ENCODE peak calls at places on chromosomes 12 and 14, in seven cellular contexts. H is IMR-90, Q is neuronal stem cell, A is H1, W is mesenchymal stem cell, N is mesendoderm, L is trophoblast cell. R is an unnamed sample.

GRCh38 chr12:130977759-130978127 is 24.0 kb downstream of the ADGRD1 start:
- DNase-seq in H (no peak), Q (no peak), A (no peak), W (no peak), N (no peak), L (no peak), R (no peak)

GRCh38 chr12:89524201-89525001 is at the start of gene GALNT4:
- DNase-seq in H (peak), Q (peak), A (peak), W (peak), N (peak), L (peak), R (peak)

GRCh38 chr12:10174986-10175614 is 3.2 kb upstream of the OLR1 start:
- DNase-seq in H (no peak), Q (no peak), A (no peak), W (no peak), N (no peak), L (no peak), R (no peak)

GRCh38 chr14:105883066-105884005 is 357.0 kb downstream of the TMEM121 start:
- DNase-seq in H (no peak), Q (no peak), A (no peak), W (no peak), N (no peak), L (no peak), R (no peak)

GRCh38 chr14:54312166-54312801 is 84.5 kb upstream of the CDKN3 start:
- DNase-seq in H (peak), Q (no peak), A (no peak), W (peak), N (peak), L (peak), R (peak)

GRCh38 chr14:104560586-104560945 is 19.0 kb upstream of the C14orf180 start:
- DNase-seq in H (no peak), Q (no peak), A (no peak), W (no peak), N (no peak), L (no peak), R (no peak)

GRCh38 chr14:105143451-105144230 is 24.9 kb downstream of the JAG2 start:
- DNase-seq in H (no peak), Q (no peak), A (no peak), W (no peak), N (no peak), L (no peak), R (peak)

GRCh38 chr14:82394916-82395315 is 861.3 kb upstream of the SEL1L start:
- DNase-seq in H (no peak), Q (no peak), A (no peak), W (no peak), N (no peak), L (no peak), R (no peak)

GRCh38 chr12:109092484-109093021 is 719 bp downstream of the ALKBH2 start:
- DNase-seq in H (no peak), Q (no peak), A (no peak), W (no peak), N (no peak), L (no peak), R (no peak)

GRCh38 chr14:37655418-37655817 is 60.0 kb downstream of the TTC6 start:
- DNase-seq in H (peak), Q (no peak), A (no peak), W (peak), N (peak), L (no peak), R (no peak)

GRCh38 chr12:111557271-111558106 is 41.6 kb downstream of the ATXN2 start:
- DNase-seq in H (peak), Q (no peak), A (no peak), W (no peak), N (no peak), L (peak), R (no peak)

GRCh38 chr12:1593232-1594044 is 943 bp downstream of the FBXL14 start:
- DNase-seq in H (no peak), Q (no peak), A (no peak), W (peak), N (peak), L (peak), R (peak)

GRCh38 chr12:12466157-12466556 is 96.5 kb downstream of the DUSP16 start:
- DNase-seq in H (no peak), Q (no peak), A (no peak), W (no peak), N (no peak), L (peak), R (no peak)

GRCh38 chr12:111842556-111843396 is 748 bp downstream of the MAPKAPK5 start:
- DNase-seq in H (no peak), Q (no peak), A (no peak), W (peak), N (peak), L (peak), R (no peak)

GRCh38 chr12:84706374-84706773 is 206.2 kb downstream of the SLC6A15 start:
- DNase-seq in H (no peak), Q (no peak), A (no peak), W (no peak), N (no peak), L (no peak), R (no peak)

GRCh38 chr12:69066420-69067373 is 133.7 kb upstream of the CPM start:
- DNase-seq in H (no peak), Q (no peak), A (no peak), W (no peak), N (no peak), L (no peak), R (peak)

GRCh38 chr12:93019911-93020224 is 90.8 kb upstream of the EEA1 start:
- DNase-seq in H (no peak), Q (no peak), A (no peak), W (no peak), N (no peak), L (no peak), R (no peak)

GRCh38 chr12:55789171-55789570 is 28.4 kb downstream of the SARNP start:
- DNase-seq in H (no peak), Q (no peak), A (no peak), W (no peak), N (no peak), L (no peak), R (no peak)

GRCh38 chr12:39490500-39491276 is 47.8 kb upstream of the KIF21A start:
- DNase-seq in H (no peak), Q (no peak), A (no peak), W (no peak), N (no peak), L (peak), R (no peak)

GRCh38 chr12:11576104-11576503 is 73.4 kb upstream of the ETV6 start:
- DNase-seq in H (peak), Q (no peak), A (no peak), W (peak), N (peak), L (no peak), R (no peak)

GRCh38 chr14:53953828-53954550 is 2.6 kb downstream of the BMP4 start:
- DNase-seq in H (peak), Q (no peak), A (no peak), W (peak), N (peak), L (peak), R (peak)

GRCh38 chr14:69266572-69267345 is 6.8 kb downstream of the GALNT16 start:
- DNase-seq in H (no peak), Q (no peak), A (no peak), W (no peak), N (no peak), L (no peak), R (no peak)

GRCh38 chr14:52025310-52025709 is 36.0 kb downstream of the RTRAF start:
- DNase-seq in H (peak), Q (no peak), A (no peak), W (peak), N (no peak), L (no peak), R (no peak)
- H3K23ac ChIP-seq in H (peak), Q (no peak), A (no peak), W (no peak), N (no peak), L (no peak), R (no peak)

GRCh38 chr14:29042546-29042945 is 276.0 kb downstream of the FOXG1 start:
- DNase-seq in H (peak), Q (no peak), A (no peak), W (no peak), N (no peak), L (no peak), R (no peak)
- H3K23ac ChIP-seq in H (no peak), Q (no peak), A (no peak), W (no peak), N (no peak), L (no peak), R (no peak)

DNA sequence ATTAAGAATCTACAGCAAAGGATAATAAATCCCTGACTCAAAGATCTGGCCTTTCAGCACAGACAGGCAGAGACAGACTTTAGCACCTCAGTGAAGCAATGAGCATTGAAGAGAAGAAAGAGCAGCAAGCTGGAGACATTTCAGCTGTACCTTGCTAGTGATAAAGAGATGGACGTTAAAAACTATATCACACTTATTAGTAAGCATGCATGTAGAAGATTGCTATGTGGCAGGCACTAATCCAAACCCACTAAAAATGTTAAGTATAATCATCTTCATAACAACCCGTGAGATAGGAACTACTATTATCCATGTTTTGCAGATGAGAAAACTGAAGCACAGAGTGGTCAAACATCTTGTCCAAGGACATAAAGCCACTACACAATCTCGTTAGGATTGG is 1538.3 kb upstream of the FLRT2 start:
- DNase-seq in H (peak), Q (no peak), A (no peak), W (no peak), N (no peak), L (no peak), R (no peak)
- H3K23ac ChIP-seq in H (peak), Q (no peak), A (no peak), W (no peak), N (no peak), L (no peak), R (no peak)

GRCh38 chr14:31060253-31060875 is 34.2 kb upstream of the STRN3 start:
- DNase-seq in H (no peak), Q (peak), A (no peak), W (no peak), N (peak), L (peak), R (no peak)

GRCh38 chr14:31057701-31058364 is 31.7 kb upstream of the STRN3 start:
- DNase-seq in H (no peak), Q (no peak), A (no peak), W (no peak), N (no peak), L (no peak), R (no peak)

GRCh38 chr14:31059152-31059924 is 33.2 kb upstream of the STRN3 start:
- DNase-seq in H (peak), Q (no peak), A (no peak), W (peak), N (peak), L (peak), R (no peak)

GRCh38 chr14:31057035-31057434 is 30.9 kb upstream of the STRN3 start:
- DNase-seq in H (no peak), Q (no peak), A (no peak), W (no peak), N (no peak), L (no peak), R (no peak)
- H3K23ac ChIP-seq in H (no peak), Q (no peak), A (no peak), W (no peak), N (no peak), L (no peak), R (no peak)

DNA sequence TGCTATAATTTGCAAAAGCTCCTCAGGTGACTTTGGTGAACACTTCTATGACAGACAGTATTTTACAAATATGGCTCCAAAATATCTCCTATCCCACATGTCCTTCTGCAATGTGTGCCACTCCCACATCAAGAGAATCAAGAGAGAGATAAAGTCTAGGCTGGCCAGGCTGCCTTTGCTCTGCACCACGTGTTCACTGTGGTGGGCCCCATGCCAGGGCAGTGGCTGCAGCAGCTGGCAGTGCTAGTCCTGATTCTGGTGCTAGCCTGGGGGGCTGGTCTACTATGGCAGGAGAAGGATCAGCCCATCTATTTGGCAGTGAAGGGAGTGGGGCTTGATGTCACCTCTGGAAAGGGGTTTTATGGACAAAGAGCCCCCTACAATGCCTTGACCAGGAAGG is 86.3 kb downstream of the DRAM1 start:
- DNase-seq in H (no peak), Q (no peak), A (no peak), W (no peak), N (no peak), L (no peak), R (no peak)
- H3K23ac ChIP-seq in H (no peak), Q (no peak), A (no peak), W (no peak), N (no peak), L (no peak), R (no peak)

GRCh38 chr14:40847496-40847895 is 759.2 kb upstream of the LRFN5 start:
- DNase-seq in H (no peak), Q (no peak), A (no peak), W (peak), N (no peak), L (no peak), R (no peak)

GRCh38 chr14:40838601-40839000 is 768.1 kb upstream of the LRFN5 start:
- DNase-seq in H (no peak), Q (no peak), A (no peak), W (no peak), N (no peak), L (no peak), R (no peak)

GRCh38 chr14:40842816-40843215 is 763.9 kb upstream of the LRFN5 start:
- DNase-seq in H (no peak), Q (no peak), A (no peak), W (no peak), N (peak), L (no peak), R (no peak)

GRCh38 chr14:40841886-40842285 is 764.8 kb upstream of the LRFN5 start:
- DNase-seq in H (no peak), Q (no peak), A (no peak), W (no peak), N (no peak), L (no peak), R (no peak)
- H3K23ac ChIP-seq in H (no peak), Q (no peak), A (no peak), W (no peak), N (no peak), L (no peak), R (no peak)

DNA sequence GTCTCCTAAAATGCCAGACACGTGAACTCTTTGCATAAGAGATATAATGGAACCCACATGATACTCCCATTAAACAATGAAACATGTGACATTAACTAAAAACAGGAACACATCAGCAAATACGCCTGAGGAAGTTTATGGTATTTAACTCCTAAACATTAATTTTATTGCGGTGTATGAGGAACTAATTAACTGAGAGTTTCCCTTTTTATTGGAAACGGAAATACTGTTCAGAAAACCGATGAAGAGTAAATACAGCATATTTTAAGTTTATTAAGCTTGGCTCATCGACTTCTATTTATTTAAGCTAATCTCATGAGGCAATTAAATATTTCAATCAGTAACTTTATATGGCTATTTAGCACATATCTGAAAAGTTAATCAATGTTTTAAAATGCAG is 290.3 kb downstream of the SOX5 start:
- DNase-seq in H (no peak), Q (no peak), A (no peak), W (no peak), N (no peak), L (no peak), R (no peak)
- H3K23ac ChIP-seq in H (no peak), Q (no peak), A (no peak), W (no peak), N (no peak), L (no peak), R (no peak)

GRCh38 chr12:113980537-113981337 is 14.6 kb upstream of the RBM19 start:
- DNase-seq in H (peak), Q (peak), A (peak), W (peak), N (peak), L (peak), R (peak)
- H3K23ac ChIP-seq in H (no peak), Q (no peak), A (no peak), W (no peak), N (no peak), L (no peak), R (no peak)

DNA sequence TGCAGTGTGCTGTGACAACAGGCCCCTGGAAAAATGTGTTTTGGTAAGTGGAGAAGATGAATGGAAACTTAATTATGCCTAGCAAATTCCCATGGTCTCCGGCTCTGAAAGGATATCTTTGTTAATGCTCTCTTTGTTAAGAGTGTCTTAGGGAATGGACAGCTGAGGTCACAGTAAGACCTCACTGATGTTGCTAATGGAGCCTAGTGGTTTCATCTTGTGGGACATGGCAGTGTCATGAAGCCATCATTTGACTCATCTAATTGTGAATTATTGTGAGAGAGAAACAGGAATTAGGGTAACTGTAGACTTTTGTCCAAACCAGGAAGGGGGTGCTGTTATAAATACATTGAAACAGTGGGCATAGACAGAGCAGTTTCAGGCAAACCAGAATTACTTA is 330.3 kb downstream of the TMTC2 start:
- DNase-seq in H (no peak), Q (no peak), A (no peak), W (no peak), N (no peak), L (no peak), R (no peak)
- H3K23ac ChIP-seq in H (no peak), Q (no peak), A (no peak), W (no peak), N (no peak), L (no peak), R (no peak)

DNA sequence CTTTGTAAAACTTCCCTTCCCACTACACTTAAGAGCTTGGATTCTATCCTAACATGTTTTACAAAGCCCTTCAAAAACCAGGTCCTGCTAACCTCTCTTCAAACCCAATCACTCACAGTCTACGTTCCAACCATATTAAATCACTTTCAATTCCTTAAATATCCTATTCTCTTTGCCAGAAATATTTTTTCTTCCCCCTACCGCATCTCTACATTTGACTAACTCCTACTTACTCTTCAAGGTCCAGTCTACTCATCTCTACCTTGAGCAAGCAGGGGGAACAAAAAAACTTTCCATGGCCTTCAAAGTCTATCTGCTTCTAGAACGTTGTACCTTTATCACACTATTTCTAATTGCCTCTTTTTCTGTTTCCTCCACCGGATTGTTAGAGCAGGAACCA is 6.1 kb downstream of the ERGIC2 start:
- DNase-seq in H (no peak), Q (no peak), A (no peak), W (no peak), N (no peak), L (no peak), R (no peak)
- H3K23ac ChIP-seq in H (no peak), Q (no peak), A (no peak), W (no peak), N (no peak), L (no peak), R (no peak)

R was measured in H9.